ENCODE peak calls at places on chromosome 6, in seven cellular contexts. F is tibial nerve, Q is SK-N-SH, U is A549, M is HepG2, I is ovary, P is GM12878. D is an unnamed sample.
A peak's percentile ranks its signal among the peaks of the same experiment; 100 is the strongest.

GRCh38 chr6:151948007-151948745 is 140.7 kb downstream of the ESR1 start:
- DNase-seq in F (no peak), Q (no peak), U (no peak), M (no peak), I (no peak), P (no peak), D (no peak)

GRCh38 chr6:333379-334002 is 41.2 kb downstream of the DUSP22 start:
- DNase-seq in F (peak; percentile 5), Q (no peak), U (no peak), M (no peak), I (no peak), P (no peak), D (peak; percentile 61)

GRCh38 chr6:45310118-45310788 is 17.9 kb upstream of the RUNX2 start:
- DNase-seq in F (no peak), Q (no peak), U (no peak), M (no peak), I (no peak), P (no peak), D (no peak)

GRCh38 chr6:6918216-6918983 is 189.4 kb upstream of the RREB1 start:
- DNase-seq in F (no peak), Q (no peak), U (peak; percentile 44), M (no peak), I (no peak), P (peak; percentile 91), D (no peak)

GRCh38 chr6:16805190-16805860 is 44.1 kb upstream of the ATXN1 start:
- DNase-seq in F (no peak), Q (no peak), U (no peak), M (peak; percentile 23), I (no peak), P (no peak), D (no peak)

GRCh38 chr6:159594106-159594749 is 98.8 kb downstream of the SOD2 start:
- DNase-seq in F (no peak), Q (no peak), U (no peak), M (no peak), I (no peak), P (no peak), D (no peak)

GRCh38 chr6:35084511-35085203 is 56.5 kb downstream of the TCP11 start:
- DNase-seq in F (no peak), Q (peak; percentile 21), U (no peak), M (no peak), I (no peak), P (no peak), D (peak; percentile 62)

GRCh38 chr6:30826961-30827342 is 57.4 kb upstream of the DDR1 start:
- DNase-seq in F (no peak), Q (no peak), U (peak; percentile 42), M (peak; percentile 65), I (no peak), P (no peak), D (no peak)

GRCh38 chr6:134389129-134389528 is 71.2 kb upstream of the SGK1 start:
- DNase-seq in F (no peak), Q (no peak), U (no peak), M (no peak), I (no peak), P (no peak), D (no peak)

GRCh38 chr6:155014137-155014536 is 19.0 kb downstream of the TIAM2 start:
- DNase-seq in F (no peak), Q (no peak), U (no peak), M (no peak), I (no peak), P (no peak), D (no peak)

GRCh38 chr6:166752928-166753721 is 126.1 kb upstream of the RPS6KA2 start:
- DNase-seq in F (no peak), Q (no peak), U (no peak), M (no peak), I (no peak), P (no peak), D (no peak)

GRCh38 chr6:11497881-11498280 is 39.7 kb upstream of the TMEM170B start:
- DNase-seq in F (no peak), Q (no peak), U (no peak), M (no peak), I (no peak), P (no peak), D (no peak)

GRCh38 chr6:108737594-108738546 is 110.4 kb upstream of the ARMC2 start:
- DNase-seq in F (no peak), Q (no peak), U (peak; percentile 59), M (no peak), I (no peak), P (no peak), D (peak; percentile 77)

GRCh38 chr6:113187671-113188070 is 669.5 kb upstream of the MARCKS start:
- DNase-seq in F (no peak), Q (no peak), U (no peak), M (no peak), I (no peak), P (no peak), D (no peak)

GRCh38 chr6:21780144-21780543 is 186.6 kb downstream of the SOX4 start:
- DNase-seq in F (no peak), Q (no peak), U (no peak), M (no peak), I (no peak), P (no peak), D (no peak)

GRCh38 chr6:77447254-77447653 is 16.0 kb downstream of the HTR1B start:
- DNase-seq in F (no peak), Q (no peak), U (no peak), M (no peak), I (no peak), P (no peak), D (no peak)

GRCh38 chr6:29955783-29956182 is 13.5 kb downstream of the HLA-A start:
- DNase-seq in F (no peak), Q (no peak), U (no peak), M (no peak), I (no peak), P (no peak), D (no peak)

GRCh38 chr6:81999270-81999669 is 246.8 kb upstream of the TENT5A start:
- DNase-seq in F (no peak), Q (no peak), U (no peak), M (peak; percentile 50), I (no peak), P (no peak), D (no peak)

GRCh38 chr6:7112741-7113313 is 5.1 kb downstream of the RREB1 start:
- DNase-seq in F (no peak), Q (peak; percentile 23), U (peak; percentile 36), M (peak; percentile 69), I (no peak), P (peak; percentile 41), D (no peak)

GRCh38 chr6:153162646-153163045 is 31.6 kb upstream of the RGS17 start:
- DNase-seq in F (no peak), Q (no peak), U (no peak), M (no peak), I (no peak), P (no peak), D (no peak)

GRCh38 chr6:147226877-147227276 is 22.7 kb downstream of the STXBP5 start:
- DNase-seq in F (no peak), Q (no peak), U (no peak), M (no peak), I (no peak), P (no peak), D (no peak)

GRCh38 chr6:151993364-151993763 is 185.9 kb downstream of the ESR1 start:
- DNase-seq in F (no peak), Q (no peak), U (no peak), M (no peak), I (peak; percentile 26), P (no peak), D (no peak)

GRCh38 chr6:84052204-84052882 is 18.8 kb downstream of the MRAP2 start:
- DNase-seq in F (peak; percentile 67), Q (peak; percentile 52), U (no peak), M (peak; percentile 35), I (peak; percentile 51), P (no peak), D (no peak)
- TF ChIP-seq CTCF in F (no peak), Q (no peak), U (no peak), M (peak; percentile 10), I (no peak), P (no peak), D (no peak)

GRCh38 chr6:87945181-87945580 is 102.5 kb upstream of the SPACA1 start:
- DNase-seq in F (no peak), Q (no peak), U (no peak), M (no peak), I (no peak), P (no peak), D (no peak)
- TF ChIP-seq EP300 in F (no peak), Q (no peak), U (no peak), M (no peak), I (no peak), P (no peak), D (no peak)

DNA sequence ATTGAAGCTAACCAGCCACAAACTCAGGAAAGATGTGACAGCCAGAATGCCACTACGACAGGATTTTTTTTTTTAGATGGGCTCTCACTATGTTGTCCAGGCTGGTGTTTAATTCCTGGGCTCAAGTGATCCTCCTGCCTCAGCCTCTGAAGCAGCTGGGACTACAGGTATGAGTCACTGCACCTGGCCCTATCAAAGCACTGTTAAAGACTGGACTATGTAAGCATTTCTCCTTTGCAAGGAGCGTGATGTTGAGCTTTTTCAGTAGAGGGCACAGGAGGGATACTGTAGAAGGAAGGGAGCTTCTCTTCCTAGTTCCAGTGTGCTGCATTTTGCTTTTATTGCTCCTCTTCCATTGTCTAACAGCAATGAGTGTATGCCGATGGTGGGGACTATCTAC is 35.8 kb downstream of the ZBTB9 start:
- DNase-seq in F (no peak), Q (no peak), U (peak; percentile 22), M (no peak), I (no peak), P (no peak), D (no peak)
- TF ChIP-seq CTCF in F (no peak), Q (no peak), U (no peak), M (no peak), I (no peak), P (no peak), D (no peak)

GRCh38 chr6:33299237-33299944 is 649 bp upstream of the RGL2 start:
- DNase-seq in F (peak; percentile 77), Q (peak; percentile 91), U (peak; percentile 89), M (peak; percentile 88), I (peak; percentile 92), P (peak; percentile 69), D (peak; percentile 96)
- TF ChIP-seq EP300 in F (peak; percentile 94), Q (no peak), U (no peak), M (peak; percentile 37), I (peak; percentile 9), P (no peak), D (no peak)

GRCh38 chr6:56642366-56643261 is at the start of gene DST:
- DNase-seq in F (no peak), Q (no peak), U (peak; percentile 66), M (peak; percentile 81), I (peak; percentile 33), P (no peak), D (no peak)

GRCh38 chr6:56638760-56639159 is 3.9 kb downstream of the DST start:
- DNase-seq in F (no peak), Q (no peak), U (no peak), M (no peak), I (no peak), P (no peak), D (no peak)

GRCh38 chr6:56640374-56640773 is 2.3 kb downstream of the DST start:
- DNase-seq in F (no peak), Q (no peak), U (no peak), M (no peak), I (no peak), P (no peak), D (no peak)

GRCh38 chr6:56643379-56644089 is 845 bp upstream of the DST start:
- DNase-seq in F (no peak), Q (no peak), U (no peak), M (no peak), I (no peak), P (no peak), D (no peak)

GRCh38 chr6:56637640-56638039 is 5.0 kb downstream of the DST start:
- DNase-seq in F (no peak), Q (peak; percentile 43), U (peak; percentile 68), M (peak; percentile 67), I (no peak), P (peak; percentile 7), D (no peak)
- TF ChIP-seq CTCF in F (peak; percentile 54), Q (peak; percentile 76), U (peak; percentile 70), M (peak; percentile 83), I (peak; percentile 67), P (peak; percentile 55), D (peak; percentile 52)

D was measured in sigmoid colon.